ENCODE peak calls at places on chromosomes 5 and 9, in seven cellular contexts. X, H, T, M, I, E and Q are unnamed samples.

GRCh38 chr9:117135481-117135880 is 279.4 kb downstream of the ASTN2 start:
- DNase-seq in M (no peak), I (no peak), X (no peak), H (no peak), E (no peak), T (no peak), Q (no peak)

GRCh38 chr9:28024616-28025147 is 451.4 kb upstream of the C9orf72 start:
- DNase-seq in T (no peak), E (no peak), H (no peak), M (no peak), I (no peak), X (no peak), Q (no peak)

GRCh38 chr5:131521252-131521651 is 113.8 kb downstream of the RAPGEF6 start:
- DNase-seq in M (no peak), I (no peak), X (peak; percentile 90), E (no peak), H (no peak), T (no peak), Q (no peak)

GRCh38 chr9:133360400-133361393 is 4.3 kb downstream of the SURF2 start:
- DNase-seq in H (no peak), X (no peak), I (no peak), E (no peak), M (no peak), T (no peak), Q (no peak)

GRCh38 chr5:39186722-39187539 is 32.4 kb downstream of the FYB1 start:
- DNase-seq in I (no peak), T (no peak), H (no peak), X (no peak), E (no peak), M (no peak), Q (no peak)

GRCh38 chr5:169567079-169567478 is 16.5 kb upstream of the SPDL1 start:
- DNase-seq in I (no peak), T (no peak), M (no peak), X (peak; percentile 10), H (no peak), E (peak; percentile 38), Q (no peak)

GRCh38 chr5:177455661-177456590 is 9.3 kb downstream of the PRR7 start:
- DNase-seq in H (peak; percentile 97), M (peak; percentile 97), E (peak; percentile 96), X (peak; percentile 82), I (peak; percentile 97), T (peak; percentile 97), Q (no peak)

GRCh38 chr5:119243888-119244287 is 111.9 kb upstream of the TNFAIP8 start:
- DNase-seq in E (no peak), H (no peak), M (no peak), X (no peak), T (no peak), I (no peak), Q (no peak)

GRCh38 chr9:124290743-124291554 is 33.2 kb downstream of the NEK6 start:
- DNase-seq in E (no peak), I (no peak), T (no peak), M (no peak), X (no peak), H (no peak), Q (no peak)

GRCh38 chr9:127399736-127400269 is 2.8 kb downstream of the SLC2A8 start:
- DNase-seq in I (no peak), E (no peak), X (no peak), H (no peak), M (no peak), T (no peak), Q (no peak)

GRCh38 chr9:127396808-127397721 is at the start of gene SLC2A8:
- DNase-seq in E (peak; percentile 100), H (peak; percentile 99), T (peak; percentile 99), I (peak; percentile 99), M (peak; percentile 99), X (peak; percentile 99), Q (peak; percentile 98)

GRCh38 chr9:127396253-127396807 is 639 bp upstream of the SLC2A8 start:
- DNase-seq in T (no peak), X (no peak), M (no peak), I (no peak), E (no peak), H (no peak), Q (no peak)

GRCh38 chr9:127398715-127399400 is 1.9 kb downstream of the SLC2A8 start:
- DNase-seq in T (no peak), H (no peak), I (no peak), E (no peak), M (peak; percentile 13), X (no peak), Q (no peak)

DNA sequence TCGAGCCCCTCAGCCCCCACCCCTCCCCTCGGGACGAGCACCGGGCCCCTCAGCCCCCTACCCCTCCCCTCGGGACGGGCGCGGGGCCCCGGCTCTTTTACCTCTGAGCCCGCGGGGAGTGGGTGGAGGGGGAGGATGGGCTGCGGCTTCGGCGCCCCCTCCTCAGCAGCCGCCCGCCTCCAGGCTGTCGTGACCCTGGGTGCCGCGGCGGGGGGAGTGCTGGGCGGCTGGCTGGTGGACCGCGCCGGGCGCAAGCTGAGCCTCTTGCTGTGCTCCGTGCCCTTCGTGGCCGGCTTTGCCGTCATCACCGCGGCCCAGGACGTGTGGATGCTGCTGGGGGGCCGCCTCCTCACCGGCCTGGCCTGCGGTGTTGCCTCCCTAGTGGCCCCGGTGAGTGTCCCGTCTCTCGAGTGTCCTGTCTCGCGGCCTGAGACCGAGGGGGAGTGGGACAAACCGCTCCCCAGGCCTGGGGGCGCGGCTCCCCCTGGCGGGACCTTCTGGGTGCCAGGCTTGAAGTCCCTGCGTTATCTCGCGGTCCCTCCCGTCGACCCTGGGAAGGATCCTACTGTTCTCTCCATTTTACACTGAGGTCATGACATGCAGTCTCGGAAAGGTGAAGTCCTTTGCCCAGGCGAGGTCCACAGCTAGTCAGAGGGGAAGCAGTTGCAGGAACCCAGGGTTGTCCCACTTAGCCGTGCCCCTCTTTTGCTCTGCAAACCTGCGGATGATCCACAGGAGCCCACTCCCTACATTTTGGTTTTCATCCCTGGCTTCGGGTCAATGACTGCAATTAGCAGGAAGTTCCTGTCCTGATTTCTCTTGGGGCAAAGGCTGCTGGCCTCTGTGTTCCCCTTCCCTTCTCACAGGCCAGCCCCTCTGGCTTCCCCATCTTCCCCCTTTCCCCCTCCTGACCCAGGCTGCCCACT is 1.0 kb downstream of the SLC2A8 start:
- DNase-seq in E (peak; percentile 71), X (peak; percentile 33), H (peak; percentile 86), T (peak; percentile 61), M (peak; percentile 48), I (peak; percentile 50), Q (no peak)
- TF ChIP-seq CTCF in E (peak; percentile 59), X (peak; percentile 57), H (peak; percentile 29), T (no peak), M (peak; percentile 66), I (no peak), Q (peak; percentile 69)

GRCh38 chr9:97921959-97922905 is at the start of gene TRMO:
- DNase-seq in E (peak; percentile 98), T (peak; percentile 99), H (peak; percentile 99), I (peak; percentile 98), X (peak; percentile 99), M (peak; percentile 99), Q (peak; percentile 81)
- H3K4me3 ChIP-seq in E (peak within 1 kb of the TSS; percentile 55), T (peak within 1 kb of the TSS; percentile 54), H (peak within 1 kb of the TSS; percentile 95), I (peak within 1 kb of the TSS; percentile 72), X (peak within 1 kb of the TSS; percentile 76), M (peak within 1 kb of the TSS; percentile 53), Q (peak within 1 kb of the TSS; percentile 56)

GRCh38 chr9:101414839-101415238 is 16.2 kb downstream of the ZNF189 start:
- DNase-seq in I (no peak), E (no peak), H (no peak), M (no peak), X (no peak), T (no peak), Q (no peak)

GRCh38 chr9:101403886-101404285 is 5.2 kb downstream of the ZNF189 start:
- DNase-seq in M (no peak), E (no peak), H (no peak), T (no peak), X (no peak), I (no peak), Q (no peak)

GRCh38 chr9:101408374-101409078 is 9.9 kb downstream of the ZNF189 start:
- DNase-seq in X (no peak), E (no peak), I (no peak), T (no peak), H (no peak), M (no peak), Q (no peak)

DNA sequence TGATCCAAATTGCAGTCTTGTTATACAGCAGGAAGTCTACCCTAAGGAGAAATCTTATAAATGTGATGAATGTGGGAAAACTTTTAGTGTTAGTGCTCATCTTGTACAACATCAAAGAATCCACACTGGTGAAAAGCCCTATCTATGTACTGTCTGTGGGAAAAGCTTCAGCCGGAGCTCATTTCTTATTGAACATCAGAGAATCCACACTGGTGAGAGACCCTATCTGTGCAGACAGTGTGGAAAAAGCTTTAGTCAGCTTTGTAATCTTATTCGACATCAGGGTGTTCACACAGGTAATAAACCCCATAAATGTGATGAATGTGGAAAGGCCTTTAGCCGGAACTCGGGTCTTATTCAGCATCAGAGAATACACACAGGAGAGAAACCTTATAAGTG is 10.4 kb downstream of the ZNF189 start:
- DNase-seq in I (no peak), T (no peak), E (no peak), H (no peak), M (no peak), X (peak; percentile 20), Q (no peak)
- H3K36me3 ChIP-seq in I (no peaks in the 10 kb centered on the region), T (peaks cover 60% of the 10 kb centered on the region), E (peaks cover 65% of the 10 kb centered on the region), H (peaks cover 49% of the 10 kb centered on the region), M (no peaks in the 10 kb centered on the region), X (peaks cover 32% of the 10 kb centered on the region), Q (peaks cover 11% of the 10 kb centered on the region)

GRCh38 chr5:60843693-60844428 is at the start of gene ELOVL7:
- DNase-seq in I (no peak), T (no peak), M (peak; percentile 15), X (peak; percentile 11), E (peak; percentile 94), H (peak; percentile 93), Q (no peak)
- TF ChIP-seq CTCF in I (no peak), T (no peak), M (no peak), X (peak; percentile 27), E (peak; percentile 46), H (peak; percentile 42), Q (peak; percentile 31)

GRCh38 chr5:160651682-160652645 is 200.0 kb downstream of the ATP10B start:
- DNase-seq in X (no peak), M (no peak), H (no peak), T (no peak), E (no peak), I (no peak), Q (no peak)
- H3K4me3 ChIP-seq in X (no peak overlapping the region), M (no peak overlapping the region), H (no peak overlapping the region), T (no peak overlapping the region), E (no peak overlapping the region), I (no peak overlapping the region), Q (no peak overlapping the region)

GRCh38 chr9:129224618-129225017 is 46.6 kb upstream of the IER5L start:
- DNase-seq in H (peak; percentile 46), I (no peak), X (no peak), T (no peak), M (no peak), E (no peak), Q (no peak)

GRCh38 chr9:129221979-129222635 is 44.0 kb upstream of the IER5L start:
- DNase-seq in E (no peak), X (no peak), M (no peak), H (no peak), T (no peak), I (no peak), Q (no peak)

GRCh38 chr9:129225201-129225778 is 47.2 kb upstream of the IER5L start:
- DNase-seq in M (no peak), I (no peak), E (no peak), T (no peak), H (peak; percentile 56), X (no peak), Q (no peak)

GRCh38 chr9:129222691-129223218 is 44.7 kb upstream of the IER5L start:
- DNase-seq in X (no peak), E (no peak), T (no peak), M (no peak), H (no peak), I (no peak), Q (no peak)

GRCh38 chr9:129223551-129224208 is 45.6 kb upstream of the IER5L start:
- DNase-seq in M (no peak), I (no peak), H (no peak), X (no peak), T (no peak), E (no peak), Q (no peak)
- H3K36me3 ChIP-seq in M (no peaks in the 10 kb centered on the region), I (no peaks in the 10 kb centered on the region), H (no peaks in the 10 kb centered on the region), X (no peaks in the 10 kb centered on the region), T (no peaks in the 10 kb centered on the region), E (no peaks in the 10 kb centered on the region), Q (no peaks in the 10 kb centered on the region)